ENCODE peak calls at places on chromosomes 1 and 21, in ten cellular contexts. One of them, this sample, is unnamed.
A peak's percentile ranks its signal among the peaks of the same experiment; 100 is the strongest.

GRCh38 chr1:98327151-98327918 is 334.2 kb upstream of the SNX7 start:
- DNase-seq in GM13976: no peak
- DNase-seq in tibial nerve: no peak
- DNase-seq in lower lobe of right lung: no peak
- DNase-seq in IMR-90: peak; percentile 84
- DNase-seq in astrocyte: peak; percentile 91
- DNase-seq in astrocyte of the spinal cord: peak; percentile 90
- DNase-seq in endothelial cell: no peak
- DNase-seq in neural crest cell: no peak
- DNase-seq in astrocyte of the cerebellum: peak; percentile 85
- DNase-seq in this sample: no peak

GRCh38 chr1:10553124-10553523 is 78.4 kb downstream of the PEX14 start:
- DNase-seq in GM13976: no peak
- DNase-seq in tibial nerve: no peak
- DNase-seq in lower lobe of right lung: no peak
- DNase-seq in IMR-90: no peak
- DNase-seq in astrocyte: no peak
- DNase-seq in astrocyte of the spinal cord: no peak
- DNase-seq in endothelial cell: no peak
- DNase-seq in neural crest cell: no peak
- DNase-seq in astrocyte of the cerebellum: no peak
- DNase-seq in this sample: no peak

GRCh38 chr1:207808911-207809555 is 57.2 kb downstream of the CD46 start:
- DNase-seq in GM13976: no peak
- DNase-seq in tibial nerve: no peak
- DNase-seq in lower lobe of right lung: no peak
- DNase-seq in IMR-90: no peak
- DNase-seq in astrocyte: no peak
- DNase-seq in astrocyte of the spinal cord: no peak
- DNase-seq in endothelial cell: no peak
- DNase-seq in neural crest cell: no peak
- DNase-seq in astrocyte of the cerebellum: no peak
- DNase-seq in this sample: no peak

GRCh38 chr1:11187000-11187399 is 2.2 kb upstream of the ANGPTL7 start:
- DNase-seq in GM13976: no peak
- DNase-seq in tibial nerve: no peak
- DNase-seq in lower lobe of right lung: no peak
- DNase-seq in IMR-90: no peak
- DNase-seq in astrocyte: no peak
- DNase-seq in astrocyte of the spinal cord: no peak
- DNase-seq in endothelial cell: no peak
- DNase-seq in neural crest cell: no peak
- DNase-seq in astrocyte of the cerebellum: no peak
- DNase-seq in this sample: no peak

GRCh38 chr1:244989813-244990212 is 125.5 kb upstream of the HNRNPU start:
- DNase-seq in GM13976: no peak
- DNase-seq in tibial nerve: no peak
- DNase-seq in lower lobe of right lung: no peak
- DNase-seq in IMR-90: peak; percentile 69
- DNase-seq in astrocyte: peak; percentile 41
- DNase-seq in astrocyte of the spinal cord: peak; percentile 17
- DNase-seq in endothelial cell: no peak
- DNase-seq in neural crest cell: no peak
- DNase-seq in astrocyte of the cerebellum: no peak
- DNase-seq in this sample: no peak

GRCh38 chr1:154154534-154155181 is at the start of gene NUP210L:
- DNase-seq in GM13976: no peak
- DNase-seq in tibial nerve: peak; percentile 44
- DNase-seq in lower lobe of right lung: peak; percentile 95
- DNase-seq in IMR-90: peak; percentile 89
- DNase-seq in astrocyte: no peak
- DNase-seq in astrocyte of the spinal cord: no peak
- DNase-seq in endothelial cell: peak; percentile 13
- DNase-seq in neural crest cell: no peak
- DNase-seq in astrocyte of the cerebellum: no peak
- DNase-seq in this sample: no peak

GRCh38 chr1:59484090-59484489 is 187.2 kb downstream of the FGGY start:
- DNase-seq in GM13976: no peak
- DNase-seq in tibial nerve: no peak
- DNase-seq in lower lobe of right lung: no peak
- DNase-seq in IMR-90: peak; percentile 94
- DNase-seq in astrocyte: peak; percentile 95
- DNase-seq in astrocyte of the spinal cord: peak; percentile 90
- DNase-seq in endothelial cell: no peak
- DNase-seq in neural crest cell: no peak
- DNase-seq in astrocyte of the cerebellum: peak; percentile 78
- DNase-seq in this sample: no peak

GRCh38 chr21:35664683-35665082 is 395.6 kb downstream of the SETD4 start:
- DNase-seq in GM13976: peak; percentile 13
- DNase-seq in tibial nerve: no peak
- DNase-seq in lower lobe of right lung: no peak
- DNase-seq in IMR-90: peak; percentile 77
- DNase-seq in astrocyte: peak; percentile 90
- DNase-seq in astrocyte of the spinal cord: peak; percentile 76
- DNase-seq in endothelial cell: no peak
- DNase-seq in neural crest cell: no peak
- DNase-seq in astrocyte of the cerebellum: peak; percentile 33
- DNase-seq in this sample: no peak

GRCh38 chr1:6269271-6269996 is 8.5 kb upstream of the GPR153 start:
- DNase-seq in GM13976: no peak
- DNase-seq in tibial nerve: no peak
- DNase-seq in lower lobe of right lung: no peak
- DNase-seq in IMR-90: no peak
- DNase-seq in astrocyte: no peak
- DNase-seq in astrocyte of the spinal cord: no peak
- DNase-seq in endothelial cell: no peak
- DNase-seq in neural crest cell: no peak
- DNase-seq in astrocyte of the cerebellum: no peak
- DNase-seq in this sample: no peak

GRCh38 chr1:6266641-6267040 is 5.7 kb upstream of the GPR153 start:
- DNase-seq in GM13976: no peak
- DNase-seq in tibial nerve: no peak
- DNase-seq in lower lobe of right lung: no peak
- DNase-seq in IMR-90: no peak
- DNase-seq in astrocyte: no peak
- DNase-seq in astrocyte of the spinal cord: no peak
- DNase-seq in endothelial cell: no peak
- DNase-seq in neural crest cell: no peak
- DNase-seq in astrocyte of the cerebellum: no peak
- DNase-seq in this sample: no peak

GRCh38 chr1:6267686-6268281 is 6.9 kb upstream of the GPR153 start:
- DNase-seq in GM13976: no peak
- DNase-seq in tibial nerve: no peak
- DNase-seq in lower lobe of right lung: no peak
- DNase-seq in IMR-90: peak; percentile 52
- DNase-seq in astrocyte: peak; percentile 47
- DNase-seq in astrocyte of the spinal cord: peak; percentile 38
- DNase-seq in endothelial cell: no peak
- DNase-seq in neural crest cell: no peak
- DNase-seq in astrocyte of the cerebellum: no peak
- DNase-seq in this sample: no peak

GRCh38 chr1:6269997-6270401 is 9.1 kb upstream of the GPR153 start:
- DNase-seq in GM13976: no peak
- DNase-seq in tibial nerve: no peak
- DNase-seq in lower lobe of right lung: no peak
- DNase-seq in IMR-90: no peak
- DNase-seq in astrocyte: no peak
- DNase-seq in astrocyte of the spinal cord: no peak
- DNase-seq in endothelial cell: no peak
- DNase-seq in neural crest cell: no peak
- DNase-seq in astrocyte of the cerebellum: no peak
- DNase-seq in this sample: no peak

DNA sequence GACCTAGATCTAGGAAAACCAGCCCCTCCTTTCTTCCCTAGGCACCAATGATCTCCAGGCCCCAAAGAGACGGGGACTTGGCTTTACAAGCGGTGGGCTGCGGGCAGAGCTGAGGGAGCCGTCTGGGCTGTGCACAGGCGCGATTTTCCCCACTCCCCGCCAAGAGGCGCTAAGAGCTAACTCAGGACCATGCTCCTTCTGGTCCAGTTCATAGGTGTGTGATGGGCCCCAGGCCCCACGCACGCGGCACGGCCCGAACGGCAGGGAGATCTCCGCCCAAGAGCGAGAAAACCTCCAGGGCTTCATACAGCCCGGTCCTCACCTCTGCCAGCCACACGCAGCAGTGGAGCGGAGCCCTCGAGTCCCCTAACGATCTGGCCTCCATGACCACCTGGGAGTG is 7.5 kb upstream of the GPR153 start:
- DNase-seq in GM13976: no peak
- DNase-seq in tibial nerve: no peak
- DNase-seq in lower lobe of right lung: no peak
- DNase-seq in IMR-90: no peak
- DNase-seq in astrocyte: no peak
- DNase-seq in astrocyte of the spinal cord: no peak
- DNase-seq in endothelial cell: no peak
- DNase-seq in neural crest cell: no peak
- DNase-seq in astrocyte of the cerebellum: no peak
- DNase-seq in this sample: no peak
- TF ChIP-seq CTCF in GM13976: no peak
- TF ChIP-seq CTCF in tibial nerve: no peak
- TF ChIP-seq CTCF in lower lobe of right lung: no peak
- TF ChIP-seq CTCF in IMR-90: no peak
- TF ChIP-seq CTCF in astrocyte: no peak
- TF ChIP-seq CTCF in astrocyte of the spinal cord: no peak
- TF ChIP-seq CTCF in endothelial cell: no peak
- TF ChIP-seq CTCF in neural crest cell: no peak
- TF ChIP-seq CTCF in astrocyte of the cerebellum: peak; percentile 13
- TF ChIP-seq CTCF in this sample: no peak

DNA sequence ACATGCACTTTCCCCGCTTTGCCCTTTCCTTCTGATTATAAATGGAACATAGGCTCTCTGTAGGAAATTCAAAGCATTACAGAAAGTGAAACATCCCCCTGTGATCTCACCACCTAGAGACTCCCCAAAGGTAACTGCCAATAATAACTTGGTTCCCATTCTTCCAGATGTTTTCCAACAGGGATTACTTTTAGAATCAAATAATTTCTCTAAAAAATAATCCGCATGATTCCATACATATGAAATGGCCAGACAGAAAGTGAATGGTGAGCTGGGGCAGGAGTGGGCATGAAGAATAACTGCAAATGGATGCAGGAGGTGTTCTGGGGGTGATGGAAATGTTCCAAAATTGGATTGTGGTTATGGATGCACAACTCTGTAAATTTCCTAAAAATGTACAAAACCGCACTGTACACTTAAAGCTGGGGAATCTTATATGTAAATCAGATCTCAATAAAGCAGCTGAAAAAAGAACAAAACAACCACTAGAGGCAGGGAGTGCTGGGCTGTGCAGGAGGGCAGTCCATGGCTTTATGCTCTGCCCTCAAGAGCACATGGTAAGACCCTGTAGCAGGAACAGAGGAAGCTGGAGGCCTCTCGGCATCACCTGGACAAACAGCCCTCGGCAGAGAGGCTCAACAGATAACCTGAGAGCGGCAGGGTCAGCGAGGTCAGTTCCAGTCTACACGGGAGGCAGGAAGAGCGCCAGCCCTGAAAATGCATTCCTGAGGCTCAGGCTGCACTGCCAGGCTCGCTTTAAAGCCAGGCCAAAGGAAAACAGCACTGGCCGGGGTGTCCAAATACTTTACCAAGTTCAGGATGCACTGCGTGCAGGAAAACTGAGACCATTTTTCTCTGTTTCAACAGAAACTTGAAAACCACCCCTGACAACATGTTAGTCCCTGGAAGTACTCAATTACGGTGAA is 39.7 kb downstream of the CAPZB start:
- DNase-seq in GM13976: no peak
- DNase-seq in tibial nerve: no peak
- DNase-seq in lower lobe of right lung: peak; percentile 63
- DNase-seq in IMR-90: no peak
- DNase-seq in astrocyte: peak; percentile 65
- DNase-seq in astrocyte of the spinal cord: peak; percentile 70
- DNase-seq in endothelial cell: peak; percentile 29
- DNase-seq in neural crest cell: no peak
- DNase-seq in astrocyte of the cerebellum: no peak
- DNase-seq in this sample: no peak
- TF ChIP-seq CTCF in GM13976: no peak
- TF ChIP-seq CTCF in tibial nerve: no peak
- TF ChIP-seq CTCF in lower lobe of right lung: peak; percentile 20
- TF ChIP-seq CTCF in IMR-90: peak; percentile 26
- TF ChIP-seq CTCF in astrocyte: peak; percentile 49
- TF ChIP-seq CTCF in astrocyte of the spinal cord: peak; percentile 51
- TF ChIP-seq CTCF in endothelial cell: no peak
- TF ChIP-seq CTCF in neural crest cell: peak; percentile 54
- TF ChIP-seq CTCF in astrocyte of the cerebellum: peak; percentile 65
- TF ChIP-seq CTCF in this sample: no peak

DNA sequence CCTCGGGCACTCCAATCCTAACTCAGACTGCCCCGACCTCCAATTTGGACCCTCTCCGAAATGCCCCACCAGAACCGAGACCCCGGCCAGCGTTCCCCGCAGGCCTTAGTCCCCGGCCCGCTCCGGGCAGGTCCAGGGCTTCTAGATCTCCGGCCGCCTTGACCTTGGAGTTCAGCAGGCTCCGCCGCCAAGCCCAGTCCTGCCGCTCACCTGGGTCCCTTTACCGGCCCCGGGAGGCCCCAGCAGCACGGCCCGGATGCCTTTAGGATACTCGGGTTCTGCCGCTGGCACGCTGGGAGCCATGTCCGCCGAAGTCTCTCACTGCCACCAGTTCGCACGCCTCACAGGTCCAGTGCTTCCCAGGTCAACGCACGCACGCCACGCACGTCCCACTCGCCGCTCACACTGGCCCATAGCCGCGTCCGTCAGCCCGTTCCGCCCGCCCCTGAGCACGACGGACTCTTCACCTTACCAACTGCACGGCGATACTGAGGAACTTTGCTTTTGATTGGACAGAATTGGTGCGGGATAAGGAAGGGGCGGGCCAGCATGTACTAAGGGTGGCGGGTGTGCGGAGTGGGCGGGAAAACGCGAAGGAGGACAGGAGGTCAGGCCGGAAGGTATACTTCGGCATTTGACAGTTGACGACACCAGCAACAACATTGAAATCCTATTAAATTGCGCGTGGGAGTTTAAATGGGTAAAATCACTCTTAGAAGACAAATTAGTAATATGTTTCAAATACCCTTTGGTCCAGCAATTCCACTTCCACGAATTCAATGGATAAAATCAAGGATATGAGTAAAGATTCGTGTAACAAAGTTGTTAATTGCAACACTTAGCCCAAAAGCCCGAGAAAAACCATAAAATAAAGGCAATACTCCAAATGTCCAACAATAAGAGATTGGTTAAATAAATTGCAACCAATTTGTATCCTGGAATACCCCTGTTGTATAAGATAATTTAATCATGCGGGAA is at the start of gene AK2:
- DNase-seq in GM13976: peak; percentile 98
- DNase-seq in tibial nerve: peak; percentile 91
- DNase-seq in lower lobe of right lung: peak; percentile 97
- DNase-seq in IMR-90: peak; percentile 97
- DNase-seq in astrocyte: peak; percentile 94
- DNase-seq in astrocyte of the spinal cord: peak; percentile 97
- DNase-seq in endothelial cell: peak; percentile 92
- DNase-seq in neural crest cell: peak; percentile 81
- DNase-seq in astrocyte of the cerebellum: peak; percentile 90
- DNase-seq in this sample: peak; percentile 95
- TF ChIP-seq CTCF in GM13976: no peak
- TF ChIP-seq CTCF in tibial nerve: no peak
- TF ChIP-seq CTCF in lower lobe of right lung: no peak
- TF ChIP-seq CTCF in IMR-90: no peak
- TF ChIP-seq CTCF in astrocyte: no peak
- TF ChIP-seq CTCF in astrocyte of the spinal cord: no peak
- TF ChIP-seq CTCF in endothelial cell: no peak
- TF ChIP-seq CTCF in neural crest cell: no peak
- TF ChIP-seq CTCF in astrocyte of the cerebellum: no peak
- TF ChIP-seq CTCF in this sample: no peak

DNA sequence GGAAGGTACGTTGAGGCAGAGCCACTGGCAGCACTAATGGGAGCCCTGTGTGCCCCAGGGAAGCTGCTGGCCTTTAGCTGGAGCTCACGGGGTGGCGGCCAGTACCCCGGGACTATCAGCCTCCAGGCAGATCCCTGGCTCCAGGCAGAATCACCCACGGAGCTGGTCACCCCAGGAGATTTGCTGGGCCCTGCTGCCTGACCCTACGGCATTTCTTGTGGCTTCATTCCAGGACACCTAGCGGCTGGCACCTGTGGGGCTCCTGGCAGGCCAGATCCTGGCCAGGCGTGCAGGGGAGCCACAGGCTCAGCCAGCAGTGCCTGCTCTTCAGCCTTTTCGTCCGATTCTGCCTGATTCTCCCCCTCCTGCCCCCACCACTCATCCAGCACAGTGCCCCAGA is 7.1 kb downstream of the PADI1 start:
- DNase-seq in GM13976: no peak
- DNase-seq in tibial nerve: no peak
- DNase-seq in lower lobe of right lung: no peak
- DNase-seq in IMR-90: no peak
- DNase-seq in astrocyte: no peak
- DNase-seq in astrocyte of the spinal cord: no peak
- DNase-seq in endothelial cell: no peak
- DNase-seq in neural crest cell: no peak
- DNase-seq in astrocyte of the cerebellum: no peak
- DNase-seq in this sample: no peak
- TF ChIP-seq CTCF in GM13976: no peak
- TF ChIP-seq CTCF in tibial nerve: no peak
- TF ChIP-seq CTCF in lower lobe of right lung: no peak
- TF ChIP-seq CTCF in IMR-90: no peak
- TF ChIP-seq CTCF in astrocyte: no peak
- TF ChIP-seq CTCF in astrocyte of the spinal cord: no peak
- TF ChIP-seq CTCF in endothelial cell: no peak
- TF ChIP-seq CTCF in neural crest cell: no peak
- TF ChIP-seq CTCF in astrocyte of the cerebellum: no peak
- TF ChIP-seq CTCF in this sample: no peak

This sample was measured in GM20000.